ENCODE peak calls at places on chromosomes 1 and 21, in six cellular contexts. Z is iPS-NIHi11; W is NCI-H510A treated with DMSO at 0.1 percent for 48 hours; C is stimulated activated CD4-positive, alpha-beta T cell treated with anti-CD3 and anti-CD28 coated beads, Interleukin-15, amount 100 ng/mL, for 1 hour; U is activated CD8-positive, alpha-beta memory T cell treated with anti-CD3 and anti-CD28 coated beads, Interleukin-2, amount 10 ng/mL, durations not matched to agents 7 days and 5 days; A is LoVo. D is an unnamed sample.

GRCh38 chr1:88685239-88685604 is 1.1 kb downstream of the PKN2 start:
- DNase-seq in U (no peak), A (no peak), W (peak), C (no peak), Z (no peak), D (no peak)

GRCh38 chr21:29181799-29182470 is 51.5 kb downstream of the MAP3K7CL start:
- DNase-seq in W (no peak), A (peak), Z (no peak), C (no peak), U (no peak), D (no peak)

GRCh38 chr1:38029725-38030511 is 16.7 kb downstream of the POU3F1 start:
- DNase-seq in A (no peak), Z (no peak), U (peak), W (peak), C (peak), D (no peak)

GRCh38 chr1:184930645-184931044 is 43.7 kb downstream of the NIBAN1 start:
- DNase-seq in Z (no peak), C (no peak), U (no peak), W (peak), A (peak), D (no peak)

GRCh38 chr1:160400284-160400645 is at the start of gene VANGL2:
- DNase-seq in Z (peak), W (peak), U (peak), A (peak), C (peak), D (peak)

GRCh38 chr21:37437376-37438080 is 71.0 kb downstream of the DYRK1A start:
- DNase-seq in C (no peak), W (no peak), A (no peak), Z (no peak), U (no peak), D (no peak)

GRCh38 chr1:74180490-74180889 is 17.5 kb downstream of the LRRIQ3 start:
- DNase-seq in Z (no peak), U (no peak), C (no peak), W (no peak), A (no peak), D (peak)

GRCh38 chr1:24865587-24865986 is 64.5 kb downstream of the RUNX3 start:
- DNase-seq in A (no peak), Z (no peak), C (no peak), U (peak), W (no peak), D (no peak)

GRCh38 chr21:32570456-32570855 is 14.9 kb downstream of the TCP10L start:
- DNase-seq in Z (no peak), A (no peak), W (no peak), U (no peak), C (no peak), D (no peak)

GRCh38 chr1:116503535-116504307 is 67.1 kb downstream of the CD58 start:
- DNase-seq in A (no peak), C (no peak), W (no peak), U (peak), Z (no peak), D (no peak)

GRCh38 chr21:14548751-14549150 is 2.6 kb upstream of the SAMSN1 start:
- DNase-seq in W (no peak), A (no peak), C (no peak), U (no peak), Z (no peak), D (no peak)

D was measured in NCI-H460.